ENCODE peak calls at places on chromosomes 1 and 21, in seven cellular contexts. One of them, this sample, is unnamed.

GRCh38 chr1:163055531-163055930 is 13.6 kb upstream of the RGS4 start:
- DNase-seq in endothelial cell: no peak
- DNase-seq in stimulated activated CD8-positive, alpha-beta memory T cell treated with anti-CD3 and anti-CD28 coated beads, Interleukin-7, amount 100 ng/mL, for 1 hour: no peak
- DNase-seq in HS-5: no peak
- DNase-seq in T1000: no peak
- DNase-seq in AG08395: no peak
- DNase-seq in hypothalamus: no peak
- DNase-seq in this sample: no peak

GRCh38 chr1:154749078-154749760 is 120.9 kb downstream of the KCNN3 start:
- DNase-seq in endothelial cell: no peak
- DNase-seq in T1000: no peak
- DNase-seq in HS-5: no peak
- DNase-seq in stimulated activated CD8-positive, alpha-beta memory T cell treated with anti-CD3 and anti-CD28 coated beads, Interleukin-7, amount 100 ng/mL, for 1 hour: no peak
- DNase-seq in AG08395: peak
- DNase-seq in hypothalamus: no peak
- DNase-seq in this sample: no peak

GRCh38 chr1:114718661-114719423 is 2.3 kb upstream of the NRAS start:
- DNase-seq in endothelial cell: no peak
- DNase-seq in HS-5: peak
- DNase-seq in AG08395: no peak
- DNase-seq in hypothalamus: no peak
- DNase-seq in T1000: no peak
- DNase-seq in stimulated activated CD8-positive, alpha-beta memory T cell treated with anti-CD3 and anti-CD28 coated beads, Interleukin-7, amount 100 ng/mL, for 1 hour: no peak
- DNase-seq in this sample: no peak

GRCh38 chr1:125064481-125064880 is 3879.7 kb downstream of the SRGAP2C start:
- DNase-seq in HS-5: no peak
- DNase-seq in AG08395: no peak
- DNase-seq in hypothalamus: no peak
- DNase-seq in T1000: no peak
- DNase-seq in endothelial cell: no peak
- DNase-seq in stimulated activated CD8-positive, alpha-beta memory T cell treated with anti-CD3 and anti-CD28 coated beads, Interleukin-7, amount 100 ng/mL, for 1 hour: no peak
- DNase-seq in this sample: peak

GRCh38 chr1:91575909-91576519 is 75.4 kb downstream of the CDC7 start:
- DNase-seq in AG08395: no peak
- DNase-seq in stimulated activated CD8-positive, alpha-beta memory T cell treated with anti-CD3 and anti-CD28 coated beads, Interleukin-7, amount 100 ng/mL, for 1 hour: no peak
- DNase-seq in T1000: no peak
- DNase-seq in HS-5: no peak
- DNase-seq in endothelial cell: no peak
- DNase-seq in hypothalamus: no peak
- DNase-seq in this sample: no peak

GRCh38 chr1:7380712-7381111 is 390.4 kb upstream of the VAMP3 start:
- DNase-seq in T1000: peak
- DNase-seq in stimulated activated CD8-positive, alpha-beta memory T cell treated with anti-CD3 and anti-CD28 coated beads, Interleukin-7, amount 100 ng/mL, for 1 hour: no peak
- DNase-seq in AG08395: no peak
- DNase-seq in endothelial cell: no peak
- DNase-seq in HS-5: no peak
- DNase-seq in hypothalamus: no peak
- DNase-seq in this sample: no peak

GRCh38 chr1:207336559-207337467 is 15.3 kb downstream of the CD55 start:
- DNase-seq in hypothalamus: no peak
- DNase-seq in endothelial cell: no peak
- DNase-seq in HS-5: no peak
- DNase-seq in stimulated activated CD8-positive, alpha-beta memory T cell treated with anti-CD3 and anti-CD28 coated beads, Interleukin-7, amount 100 ng/mL, for 1 hour: no peak
- DNase-seq in AG08395: no peak
- DNase-seq in T1000: no peak
- DNase-seq in this sample: no peak

GRCh38 chr21:44556879-44557278 is 1.7 kb downstream of the KRTAP10-3 start:
- DNase-seq in T1000: no peak
- DNase-seq in hypothalamus: no peak
- DNase-seq in endothelial cell: no peak
- DNase-seq in stimulated activated CD8-positive, alpha-beta memory T cell treated with anti-CD3 and anti-CD28 coated beads, Interleukin-7, amount 100 ng/mL, for 1 hour: no peak
- DNase-seq in AG08395: no peak
- DNase-seq in HS-5: no peak
- DNase-seq in this sample: no peak

GRCh38 chr1:204255966-204256365 is 42.2 kb upstream of the GOLT1A start:
- DNase-seq in HS-5: no peak
- DNase-seq in stimulated activated CD8-positive, alpha-beta memory T cell treated with anti-CD3 and anti-CD28 coated beads, Interleukin-7, amount 100 ng/mL, for 1 hour: no peak
- DNase-seq in AG08395: peak
- DNase-seq in endothelial cell: no peak
- DNase-seq in hypothalamus: no peak
- DNase-seq in T1000: no peak
- DNase-seq in this sample: no peak

GRCh38 chr1:155226910-155227260 is 18.4 kb downstream of the MTX1 start:
- DNase-seq in AG08395: peak
- DNase-seq in endothelial cell: peak
- DNase-seq in T1000: no peak
- DNase-seq in HS-5: no peak
- DNase-seq in hypothalamus: peak
- DNase-seq in stimulated activated CD8-positive, alpha-beta memory T cell treated with anti-CD3 and anti-CD28 coated beads, Interleukin-7, amount 100 ng/mL, for 1 hour: peak
- DNase-seq in this sample: peak

This sample was measured in kidney.